ENCODE peak calls at places on chromosomes 1 and 21, in ten cellular contexts. P is DND-41; O is midbrain; B is cortex of kidney; A is body of pancreas; G is stimulated activated CD4-positive, alpha-beta T cell treated with anti-CD3 and anti-CD28 coated beads, Interleukin-1b, Interleukin-23, amount 100 ng/mL, for 48 hours; E is stimulated activated naive CD8-positive, alpha-beta T cell treated with anti-CD3 and anti-CD28 coated beads, Interleukin-15, Interleukin-2, amounts not matched to agents 100 U/mL and 50 U/mL, for 24 hours; D is T-helper 1 cell; X is Daoy; T is activated naive CD4-positive, alpha-beta T cell. N is an unnamed sample.
A peak's percentile ranks its signal among the peaks of the same experiment; 100 is the strongest.

GRCh38 chr1:177044390-177044789 is 120.1 kb downstream of the ASTN1 start:
- DNase-seq in P (no peak), O (no peak), B (no peak), A (no peak), G (no peak), E (no peak), D (no peak), X (no peak), T (no peak), N (no peak)

GRCh38 chr1:159795534-159795933 is 6.6 kb upstream of the FCRL6 start:
- DNase-seq in P (no peak), O (no peak), B (no peak), A (no peak), G (no peak), E (no peak), D (no peak), X (no peak), T (no peak), N (no peak)

GRCh38 chr1:64623750-64624445 is 121.0 kb upstream of the RAVER2 start:
- DNase-seq in P (no peak), O (no peak), B (no peak), A (peak; percentile 10), G (peak; percentile 24), E (peak; percentile 41), D (no peak), X (peak; percentile 95), T (no peak), N (no peak)

GRCh38 chr1:226072347-226072746 is 9.8 kb downstream of the H3-3A start:
- DNase-seq in P (no peak), O (no peak), B (no peak), A (no peak), G (no peak), E (no peak), D (no peak), X (no peak), T (no peak), N (no peak)

GRCh38 chr1:220235462-220235861 is 36.8 kb downstream of the RAB3GAP2 start:
- DNase-seq in P (no peak), O (no peak), B (no peak), A (no peak), G (no peak), E (no peak), D (no peak), X (no peak), T (no peak), N (no peak)

GRCh38 chr21:36297938-36298572 is 21.9 kb upstream of the MORC3 start:
- DNase-seq in P (peak; percentile 51), O (no peak), B (no peak), A (peak; percentile 41), G (peak; percentile 73), E (peak; percentile 57), D (peak; percentile 89), X (peak; percentile 39), T (no peak), N (peak; percentile 80)

GRCh38 chr1:207052736-207053545 is at the start of gene PFKFB2:
- DNase-seq in P (peak; percentile 80), O (peak; percentile 94), B (peak; percentile 57), A (peak; percentile 100), G (peak; percentile 93), E (peak; percentile 96), D (peak; percentile 91), X (peak; percentile 95), T (peak; percentile 79), N (peak; percentile 98)

GRCh38 chr1:222926566-222926965 is 111.7 kb downstream of the DISP1 start:
- DNase-seq in P (no peak), O (no peak), B (no peak), A (no peak), G (no peak), E (no peak), D (no peak), X (peak; percentile 63), T (no peak), N (no peak)

GRCh38 chr1:241615043-241615974 is 24.9 kb downstream of the CHML start:
- DNase-seq in P (no peak), O (no peak), B (no peak), A (peak; percentile 6), G (no peak), E (no peak), D (no peak), X (peak; percentile 72), T (no peak), N (peak; percentile 68)

GRCh38 chr21:14989359-14989758 is 75.4 kb downstream of the NRIP1 start:
- DNase-seq in P (no peak), O (no peak), B (no peak), A (peak; percentile 30), G (no peak), E (no peak), D (no peak), X (no peak), T (no peak), N (no peak)

GRCh38 chr1:33277488-33278084 is 21.3 kb downstream of the ZNF362 start:
- DNase-seq in P (no peak), O (no peak), B (no peak), A (no peak), G (no peak), E (no peak), D (no peak), X (no peak), T (no peak), N (no peak)

GRCh38 chr1:76944942-76945341 is 77.7 kb downstream of the ST6GALNAC5 start:
- DNase-seq in P (no peak), O (no peak), B (no peak), A (no peak), G (no peak), E (no peak), D (no peak), X (peak; percentile 63), T (no peak), N (no peak)

GRCh38 chr1:43316738-43317520 is 16.1 kb downstream of the TIE1 start:
- DNase-seq in P (no peak), O (no peak), B (no peak), A (no peak), G (no peak), E (no peak), D (no peak), X (no peak), T (no peak), N (no peak)

GRCh38 chr1:67953301-67953700 is 97.1 kb downstream of the DIRAS3 start:
- DNase-seq in P (no peak), O (no peak), B (no peak), A (no peak), G (no peak), E (no peak), D (no peak), X (no peak), T (no peak), N (no peak)

GRCh38 chr1:205313681-205314308 is 7.8 kb downstream of the NUAK2 start:
- DNase-seq in P (no peak), O (peak; percentile 56), B (no peak), A (peak; percentile 39), G (peak; percentile 31), E (peak; percentile 65), D (peak; percentile 63), X (no peak), T (no peak), N (peak; percentile 67)

GRCh38 chr1:92536593-92537332 is 50.0 kb upstream of the GFI1 start:
- DNase-seq in P (peak; percentile 21), O (no peak), B (no peak), A (no peak), G (no peak), E (no peak), D (peak; percentile 84), X (peak; percentile 35), T (no peak), N (no peak)

GRCh38 chr1:42108309-42108708 is 44.9 kb upstream of the GUCA2B start:
- DNase-seq in P (no peak), O (no peak), B (no peak), A (no peak), G (no peak), E (no peak), D (no peak), X (no peak), T (no peak), N (no peak)

GRCh38 chr1:244329591-244330317 is 122.0 kb downstream of the ADSS2 start:
- DNase-seq in P (no peak), O (no peak), B (no peak), A (no peak), G (no peak), E (no peak), D (no peak), X (no peak), T (no peak), N (no peak)

GRCh38 chr1:4647391-4647790 is 7.0 kb upstream of the AJAP1 start:
- DNase-seq in P (no peak), O (no peak), B (no peak), A (no peak), G (no peak), E (no peak), D (no peak), X (no peak), T (no peak), N (no peak)

GRCh38 chr21:35045539-35046222 is 3.4 kb downstream of the RUNX1 start:
- DNase-seq in P (peak; percentile 68), O (no peak), B (no peak), A (no peak), G (no peak), E (no peak), D (peak; percentile 72), X (no peak), T (no peak), N (no peak)

GRCh38 chr1:226518375-226518774 is 30.2 kb upstream of the STUM start:
- DNase-seq in P (no peak), O (no peak), B (no peak), A (no peak), G (no peak), E (no peak), D (no peak), X (no peak), T (no peak), N (no peak)

GRCh38 chr1:214281030-214281901 is at the start of gene SMYD2:
- DNase-seq in P (peak; percentile 76), O (peak; percentile 54), B (peak; percentile 21), A (peak; percentile 83), G (peak; percentile 70), E (peak; percentile 74), D (peak; percentile 75), X (peak; percentile 81), T (peak; percentile 40), N (peak; percentile 54)

GRCh38 chr1:207841907-207842306 is 69.0 kb downstream of the CD34 start:
- DNase-seq in P (no peak), O (no peak), B (no peak), A (no peak), G (no peak), E (no peak), D (no peak), X (no peak), T (no peak), N (no peak)

GRCh38 chr1:53088616-53089300 is 26.7 kb downstream of the PODN start:
- DNase-seq in P (no peak), O (no peak), B (no peak), A (no peak), G (no peak), E (no peak), D (no peak), X (no peak), T (no peak), N (no peak)

GRCh38 chr1:108089482-108089881 is 110.7 kb downstream of the SLC25A24 start:
- DNase-seq in P (no peak), O (no peak), B (no peak), A (no peak), G (no peak), E (no peak), D (no peak), X (no peak), T (no peak), N (no peak)

GRCh38 chr1:229980009-229980408 is 87.0 kb upstream of the GALNT2 start:
- DNase-seq in P (no peak), O (no peak), B (no peak), A (no peak), G (no peak), E (no peak), D (no peak), X (peak; percentile 19), T (no peak), N (no peak)

GRCh38 chr1:25880518-25880917 is 5.0 kb upstream of the PAQR7 start:
- DNase-seq in P (no peak), O (no peak), B (no peak), A (no peak), G (no peak), E (no peak), D (no peak), X (no peak), T (no peak), N (no peak)

GRCh38 chr1:23585321-23586022 is 26.2 kb upstream of the ID3 start:
- DNase-seq in P (no peak), O (no peak), B (no peak), A (no peak), G (no peak), E (no peak), D (no peak), X (peak; percentile 80), T (no peak), N (no peak)